ENCODE peak calls at places on chromosomes 1 and 21, in ten cellular contexts. One of them, this sample, is unnamed.

GRCh38 chr1:233172201-233172600 is 123.3 kb downstream of the PCNX2 start:
- DNase-seq in neural progenitor cell: no peak
- DNase-seq in esophagus squamous epithelium: no peak
- DNase-seq in right atrium auricular region: no peak
- DNase-seq in mammary epithelial cell: no peak
- DNase-seq in RWPE1: no peak
- DNase-seq in transverse colon: no peak
- DNase-seq in OCI-LY7: no peak
- DNase-seq in tibial artery: no peak
- DNase-seq in thoracic aorta: no peak
- DNase-seq in this sample: no peak

GRCh38 chr1:119870917-119871486 is 25.3 kb downstream of the ADAM30 start:
- DNase-seq in neural progenitor cell: peak
- DNase-seq in esophagus squamous epithelium: no peak
- DNase-seq in right atrium auricular region: peak
- DNase-seq in mammary epithelial cell: peak
- DNase-seq in RWPE1: peak
- DNase-seq in transverse colon: peak
- DNase-seq in OCI-LY7: peak
- DNase-seq in tibial artery: peak
- DNase-seq in thoracic aorta: peak
- DNase-seq in this sample: peak

GRCh38 chr1:118985611-118986290 is 2.4 kb downstream of the TBX15 start:
- DNase-seq in neural progenitor cell: no peak
- DNase-seq in esophagus squamous epithelium: no peak
- DNase-seq in right atrium auricular region: no peak
- DNase-seq in mammary epithelial cell: no peak
- DNase-seq in RWPE1: no peak
- DNase-seq in transverse colon: no peak
- DNase-seq in OCI-LY7: no peak
- DNase-seq in tibial artery: peak
- DNase-seq in thoracic aorta: no peak
- DNase-seq in this sample: no peak

GRCh38 chr1:88274431-88274830 is 409.6 kb upstream of the PKN2 start:
- DNase-seq in neural progenitor cell: no peak
- DNase-seq in esophagus squamous epithelium: no peak
- DNase-seq in right atrium auricular region: no peak
- DNase-seq in mammary epithelial cell: no peak
- DNase-seq in RWPE1: no peak
- DNase-seq in transverse colon: no peak
- DNase-seq in OCI-LY7: no peak
- DNase-seq in tibial artery: no peak
- DNase-seq in thoracic aorta: no peak
- DNase-seq in this sample: no peak

GRCh38 chr1:75115654-75116053 is 18.5 kb upstream of the LHX8 start:
- DNase-seq in neural progenitor cell: no peak
- DNase-seq in esophagus squamous epithelium: no peak
- DNase-seq in right atrium auricular region: no peak
- DNase-seq in mammary epithelial cell: no peak
- DNase-seq in RWPE1: no peak
- DNase-seq in transverse colon: no peak
- DNase-seq in OCI-LY7: no peak
- DNase-seq in tibial artery: no peak
- DNase-seq in thoracic aorta: no peak
- DNase-seq in this sample: no peak

GRCh38 chr1:15341634-15342375 is 67.9 kb upstream of the EFHD2 start:
- DNase-seq in neural progenitor cell: no peak
- DNase-seq in esophagus squamous epithelium: no peak
- DNase-seq in right atrium auricular region: no peak
- DNase-seq in mammary epithelial cell: peak
- DNase-seq in RWPE1: peak
- DNase-seq in transverse colon: no peak
- DNase-seq in OCI-LY7: no peak
- DNase-seq in tibial artery: no peak
- DNase-seq in thoracic aorta: no peak
- DNase-seq in this sample: no peak

GRCh38 chr21:44892536-44893277 is 19.2 kb upstream of the PTTG1IP start:
- DNase-seq in neural progenitor cell: peak
- DNase-seq in esophagus squamous epithelium: no peak
- DNase-seq in right atrium auricular region: no peak
- DNase-seq in mammary epithelial cell: peak
- DNase-seq in RWPE1: no peak
- DNase-seq in transverse colon: peak
- DNase-seq in OCI-LY7: peak
- DNase-seq in tibial artery: peak
- DNase-seq in thoracic aorta: no peak
- DNase-seq in this sample: peak

GRCh38 chr21:17688912-17689874 is 76.5 kb upstream of the BTG3 start:
- DNase-seq in neural progenitor cell: no peak
- DNase-seq in esophagus squamous epithelium: no peak
- DNase-seq in right atrium auricular region: no peak
- DNase-seq in mammary epithelial cell: peak
- DNase-seq in RWPE1: peak
- DNase-seq in transverse colon: peak
- DNase-seq in OCI-LY7: peak
- DNase-seq in tibial artery: no peak
- DNase-seq in thoracic aorta: no peak
- DNase-seq in this sample: peak

GRCh38 chr1:21605964-21606705 is 63.0 kb downstream of the RAP1GAP start:
- DNase-seq in neural progenitor cell: no peak
- DNase-seq in esophagus squamous epithelium: no peak
- DNase-seq in right atrium auricular region: no peak
- DNase-seq in mammary epithelial cell: no peak
- DNase-seq in RWPE1: no peak
- DNase-seq in transverse colon: no peak
- DNase-seq in OCI-LY7: no peak
- DNase-seq in tibial artery: no peak
- DNase-seq in thoracic aorta: no peak
- DNase-seq in this sample: no peak
- H3K27ac ChIP-seq in neural progenitor cell: no peak
- H3K27ac ChIP-seq in esophagus squamous epithelium: no peak
- H3K27ac ChIP-seq in right atrium auricular region: no peak
- H3K27ac ChIP-seq in mammary epithelial cell: no peak
- H3K27ac ChIP-seq in RWPE1: no peak
- H3K27ac ChIP-seq in transverse colon: no peak
- H3K27ac ChIP-seq in OCI-LY7: no peak
- H3K27ac ChIP-seq in tibial artery: no peak
- H3K27ac ChIP-seq in thoracic aorta: no peak
- H3K27ac ChIP-seq in this sample: no peak

GRCh38 chr1:183237046-183237445 is 51.0 kb downstream of the LAMC2 start:
- DNase-seq in neural progenitor cell: no peak
- DNase-seq in esophagus squamous epithelium: no peak
- DNase-seq in right atrium auricular region: no peak
- DNase-seq in mammary epithelial cell: no peak
- DNase-seq in RWPE1: no peak
- DNase-seq in transverse colon: no peak
- DNase-seq in OCI-LY7: no peak
- DNase-seq in tibial artery: no peak
- DNase-seq in thoracic aorta: no peak
- DNase-seq in this sample: no peak

GRCh38 chr1:183236158-183236725 is 50.2 kb downstream of the LAMC2 start:
- DNase-seq in neural progenitor cell: peak
- DNase-seq in esophagus squamous epithelium: no peak
- DNase-seq in right atrium auricular region: peak
- DNase-seq in mammary epithelial cell: no peak
- DNase-seq in RWPE1: no peak
- DNase-seq in transverse colon: no peak
- DNase-seq in OCI-LY7: no peak
- DNase-seq in tibial artery: no peak
- DNase-seq in thoracic aorta: no peak
- DNase-seq in this sample: no peak

GRCh38 chr1:183233113-183233512 is 47.0 kb downstream of the LAMC2 start:
- DNase-seq in neural progenitor cell: no peak
- DNase-seq in esophagus squamous epithelium: no peak
- DNase-seq in right atrium auricular region: no peak
- DNase-seq in mammary epithelial cell: no peak
- DNase-seq in RWPE1: no peak
- DNase-seq in transverse colon: no peak
- DNase-seq in OCI-LY7: no peak
- DNase-seq in tibial artery: no peak
- DNase-seq in thoracic aorta: no peak
- DNase-seq in this sample: no peak

GRCh38 chr1:183235503-183235902 is 49.4 kb downstream of the LAMC2 start:
- DNase-seq in neural progenitor cell: no peak
- DNase-seq in esophagus squamous epithelium: no peak
- DNase-seq in right atrium auricular region: no peak
- DNase-seq in mammary epithelial cell: no peak
- DNase-seq in RWPE1: no peak
- DNase-seq in transverse colon: no peak
- DNase-seq in OCI-LY7: no peak
- DNase-seq in tibial artery: no peak
- DNase-seq in thoracic aorta: no peak
- DNase-seq in this sample: no peak

DNA sequence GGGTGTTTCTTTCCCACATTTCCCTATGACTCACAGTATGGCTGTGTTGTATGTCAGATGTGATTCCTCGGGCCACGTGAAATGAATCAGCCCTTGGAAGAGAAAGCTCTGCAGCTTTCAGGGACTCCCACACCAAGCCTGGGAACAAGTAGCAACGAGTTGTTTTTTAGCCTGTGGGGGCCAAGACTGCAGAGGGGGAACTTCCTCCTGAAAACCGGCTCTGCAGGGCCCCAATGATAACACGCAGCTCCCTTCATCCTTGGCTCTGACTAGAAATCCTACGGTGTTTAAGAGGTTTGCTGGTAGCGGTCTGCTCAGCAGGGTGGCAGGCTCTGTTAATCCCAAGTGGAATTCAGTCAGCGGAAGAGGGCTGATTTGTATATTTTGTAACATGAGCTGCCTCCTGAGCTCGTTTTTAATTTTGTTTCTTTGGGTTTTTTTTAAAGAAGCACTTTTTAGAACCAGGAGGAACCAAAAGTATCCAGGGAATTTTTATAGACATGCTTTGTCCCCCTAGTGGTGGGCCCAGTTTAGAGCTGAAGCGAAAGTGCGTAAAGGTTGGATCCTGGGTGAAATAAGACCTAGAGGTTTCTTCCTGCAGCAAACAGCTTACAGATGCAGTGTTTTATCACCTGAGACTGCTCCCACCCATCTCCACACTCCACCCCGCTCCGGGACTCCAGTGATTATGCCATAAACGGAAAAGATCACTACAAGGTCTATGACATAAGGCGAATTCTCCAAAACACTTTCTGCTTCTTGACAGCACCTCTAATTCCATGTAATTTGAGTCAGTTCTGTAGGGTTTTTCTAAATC is 48.8 kb downstream of the LAMC2 start:
- DNase-seq in neural progenitor cell: peak
- DNase-seq in esophagus squamous epithelium: no peak
- DNase-seq in right atrium auricular region: peak
- DNase-seq in mammary epithelial cell: peak
- DNase-seq in RWPE1: peak
- DNase-seq in transverse colon: peak
- DNase-seq in OCI-LY7: peak
- DNase-seq in tibial artery: peak
- DNase-seq in thoracic aorta: peak
- DNase-seq in this sample: peak
- TF ChIP-seq CTCF in neural progenitor cell: peak
- TF ChIP-seq CTCF in esophagus squamous epithelium: peak
- TF ChIP-seq CTCF in right atrium auricular region: peak
- TF ChIP-seq CTCF in mammary epithelial cell: peak
- TF ChIP-seq CTCF in RWPE1: peak
- TF ChIP-seq CTCF in transverse colon: peak
- TF ChIP-seq CTCF in OCI-LY7: peak
- TF ChIP-seq CTCF in tibial artery: peak
- TF ChIP-seq CTCF in thoracic aorta: peak
- TF ChIP-seq CTCF in this sample: peak

GRCh38 chr1:9128520-9129371 is at the start of gene GPR157:
- DNase-seq in neural progenitor cell: peak
- DNase-seq in esophagus squamous epithelium: peak
- DNase-seq in right atrium auricular region: peak
- DNase-seq in mammary epithelial cell: peak
- DNase-seq in RWPE1: peak
- DNase-seq in transverse colon: peak
- DNase-seq in OCI-LY7: peak
- DNase-seq in tibial artery: peak
- DNase-seq in thoracic aorta: peak
- DNase-seq in this sample: peak
- H3K27ac ChIP-seq in neural progenitor cell: no peak
- H3K27ac ChIP-seq in esophagus squamous epithelium: peak
- H3K27ac ChIP-seq in right atrium auricular region: peak
- H3K27ac ChIP-seq in mammary epithelial cell: peak
- H3K27ac ChIP-seq in RWPE1: peak
- H3K27ac ChIP-seq in transverse colon: peak
- H3K27ac ChIP-seq in OCI-LY7: no peak
- H3K27ac ChIP-seq in tibial artery: peak
- H3K27ac ChIP-seq in thoracic aorta: peak
- H3K27ac ChIP-seq in this sample: peak

GRCh38 chr1:39872698-39873097 is 10.6 kb downstream of the TRIT1 start:
- DNase-seq in neural progenitor cell: no peak
- DNase-seq in esophagus squamous epithelium: no peak
- DNase-seq in right atrium auricular region: no peak
- DNase-seq in mammary epithelial cell: no peak
- DNase-seq in RWPE1: no peak
- DNase-seq in transverse colon: no peak
- DNase-seq in OCI-LY7: no peak
- DNase-seq in tibial artery: no peak
- DNase-seq in thoracic aorta: no peak
- DNase-seq in this sample: no peak

GRCh38 chr1:39877980-39878956 is 5.0 kb downstream of the TRIT1 start:
- DNase-seq in neural progenitor cell: no peak
- DNase-seq in esophagus squamous epithelium: no peak
- DNase-seq in right atrium auricular region: no peak
- DNase-seq in mammary epithelial cell: no peak
- DNase-seq in RWPE1: no peak
- DNase-seq in transverse colon: no peak
- DNase-seq in OCI-LY7: no peak
- DNase-seq in tibial artery: no peak
- DNase-seq in thoracic aorta: no peak
- DNase-seq in this sample: no peak

GRCh38 chr1:39876136-39876535 is 7.2 kb downstream of the TRIT1 start:
- DNase-seq in neural progenitor cell: no peak
- DNase-seq in esophagus squamous epithelium: no peak
- DNase-seq in right atrium auricular region: no peak
- DNase-seq in mammary epithelial cell: no peak
- DNase-seq in RWPE1: no peak
- DNase-seq in transverse colon: no peak
- DNase-seq in OCI-LY7: peak
- DNase-seq in tibial artery: no peak
- DNase-seq in thoracic aorta: no peak
- DNase-seq in this sample: no peak

GRCh38 chr1:39882152-39882551 is 1.2 kb downstream of the TRIT1 start:
- DNase-seq in neural progenitor cell: no peak
- DNase-seq in esophagus squamous epithelium: no peak
- DNase-seq in right atrium auricular region: no peak
- DNase-seq in mammary epithelial cell: no peak
- DNase-seq in RWPE1: no peak
- DNase-seq in transverse colon: no peak
- DNase-seq in OCI-LY7: no peak
- DNase-seq in tibial artery: no peak
- DNase-seq in thoracic aorta: no peak
- DNase-seq in this sample: no peak

DNA sequence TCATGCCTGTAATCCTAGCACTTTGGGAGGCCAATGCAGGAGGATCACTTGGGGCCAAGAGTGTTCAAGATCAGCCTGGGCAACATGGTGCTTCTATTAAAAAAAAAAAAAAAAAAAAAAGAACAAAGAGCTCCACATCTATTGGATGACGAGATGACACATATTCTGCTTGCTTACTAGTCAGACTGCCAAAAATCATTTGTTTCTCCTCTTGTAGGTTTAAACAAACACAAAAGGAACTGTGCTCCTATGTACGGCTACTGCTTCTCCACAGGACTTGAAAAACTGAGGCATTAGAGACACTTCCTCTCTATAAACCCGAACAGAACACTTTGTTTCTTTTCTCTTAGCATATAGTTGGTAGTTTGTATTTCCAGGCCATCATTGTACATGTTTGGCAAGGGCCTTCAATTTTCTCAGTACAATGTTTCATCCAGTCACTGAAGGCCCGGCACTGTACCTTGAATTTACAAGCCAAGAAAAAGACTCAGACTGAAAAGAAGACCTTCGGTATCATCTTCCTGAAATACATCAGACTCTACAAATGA is 6.0 kb downstream of the TRIT1 start:
- DNase-seq in neural progenitor cell: no peak
- DNase-seq in esophagus squamous epithelium: no peak
- DNase-seq in right atrium auricular region: no peak
- DNase-seq in mammary epithelial cell: no peak
- DNase-seq in RWPE1: no peak
- DNase-seq in transverse colon: no peak
- DNase-seq in OCI-LY7: no peak
- DNase-seq in tibial artery: no peak
- DNase-seq in thoracic aorta: no peak
- DNase-seq in this sample: no peak
- TF ChIP-seq CTCF in neural progenitor cell: no peak
- TF ChIP-seq CTCF in esophagus squamous epithelium: no peak
- TF ChIP-seq CTCF in right atrium auricular region: no peak
- TF ChIP-seq CTCF in mammary epithelial cell: no peak
- TF ChIP-seq CTCF in RWPE1: no peak
- TF ChIP-seq CTCF in transverse colon: no peak
- TF ChIP-seq CTCF in OCI-LY7: no peak
- TF ChIP-seq CTCF in tibial artery: no peak
- TF ChIP-seq CTCF in thoracic aorta: no peak
- TF ChIP-seq CTCF in this sample: no peak